ENCODE peak calls at places on chromosomes 4 and X, in ten cellular contexts. L is progenitor cell of endocrine pancreas; V is stimulated activated CD4-positive, alpha-beta T cell treated with anti-CD3 and anti-CD28 coated beads, Interleukin-12 subunit alpha, Interleukin-12 subunit beta, amount 100 ng/mL, for 48 hours; F is amniotic stem cell; Y is OCI-LY7; T is AG04449; G is caudate nucleus; O is ureter; A is stimulated activated naive CD8-positive, alpha-beta T cell treated with anti-CD3 and anti-CD28 coated beads, Interleukin-15, Interleukin-2, amounts not matched to agents 100 U/mL and 50 U/mL, for 24 hours; C is small intestine. M is an unnamed sample.
A peak's percentile ranks its signal among the peaks of the same experiment; 100 is the strongest.

GRCh38 chrX:139762400-139763183 is 54.6 kb upstream of the MCF2 start:
- DNase-seq in V (no peak), Y (no peak), G (no peak), L (no peak), F (no peak), T (no peak), C (no peak), O (no peak), A (no peak), M (no peak)

GRCh38 chr4:65139998-65140397 is 530.3 kb downstream of the EPHA5 start:
- DNase-seq in Y (no peak), V (no peak), C (no peak), G (no peak), A (no peak), L (no peak), O (no peak), F (no peak), T (no peak), M (no peak)

GRCh38 chr4:185933078-185933581 is 121.1 kb upstream of the SORBS2 start:
- DNase-seq in L (no peak), C (no peak), F (peak; percentile 24), V (no peak), T (peak; percentile 56), O (no peak), G (no peak), Y (no peak), A (no peak), M (no peak)

GRCh38 chr4:94412019-94413017 is 39.4 kb upstream of the PDLIM5 start:
- DNase-seq in C (peak; percentile 57), V (no peak), L (no peak), A (no peak), G (no peak), T (no peak), F (peak; percentile 24), Y (no peak), O (no peak), M (no peak)

GRCh38 chr4:33737721-33738120 is 2506.6 kb downstream of the ARAP2 start:
- DNase-seq in L (no peak), Y (no peak), V (no peak), A (no peak), C (no peak), F (no peak), G (no peak), T (no peak), O (no peak), M (no peak)

GRCh38 chr4:60128916-60129315 is 1071.2 kb upstream of the ADGRL3 start:
- DNase-seq in A (no peak), Y (no peak), T (no peak), V (no peak), L (no peak), F (no peak), C (no peak), G (no peak), O (no peak), M (no peak)

GRCh38 chr4:66777097-66777496 is 768.2 kb downstream of the CENPC start:
- DNase-seq in L (no peak), V (no peak), F (no peak), C (no peak), Y (no peak), G (no peak), T (no peak), A (no peak), O (no peak), M (no peak)

GRCh38 chr4:138053601-138054322 is 188.4 kb downstream of the SLC7A11 start:
- DNase-seq in T (peak; percentile 64), Y (no peak), O (no peak), A (no peak), F (peak; percentile 64), C (no peak), L (no peak), G (no peak), V (no peak), M (no peak)

GRCh38 chr4:168683595-168683994 is 186.7 kb downstream of the PALLD start:
- DNase-seq in C (no peak), V (no peak), A (no peak), F (no peak), O (no peak), T (no peak), G (no peak), L (no peak), Y (no peak), M (no peak)

GRCh38 chrX:21853578-21853977 is 2.2 kb upstream of the YY2 start:
- DNase-seq in A (no peak), F (no peak), V (no peak), Y (no peak), T (no peak), G (no peak), C (no peak), O (no peak), L (no peak), M (no peak)

GRCh38 chrX:150506486-150506885 is 61.9 kb upstream of the MTM1 start:
- DNase-seq in G (no peak), L (no peak), V (no peak), O (no peak), A (no peak), T (no peak), F (no peak), Y (no peak), C (no peak), M (no peak)

GRCh38 chr4:107780665-107781064 is 44.1 kb upstream of the SGMS2 start:
- DNase-seq in V (no peak), Y (peak; percentile 87), G (no peak), O (no peak), A (no peak), C (no peak), T (no peak), L (no peak), F (no peak), M (peak; percentile 23)

GRCh38 chrX:72569786-72570185 is 2.9 kb downstream of the HDAC8 start:
- DNase-seq in C (no peak), T (no peak), F (no peak), V (no peak), A (no peak), L (no peak), O (no peak), Y (no peak), G (no peak), M (no peak)

GRCh38 chr4:8745036-8745827 is 126.4 kb downstream of the HMX1 start:
- DNase-seq in C (no peak), T (no peak), V (no peak), A (no peak), O (peak; percentile 20), Y (no peak), G (no peak), L (no peak), F (no peak), M (no peak)

GRCh38 chrX:47185241-47185640 is 8.4 kb upstream of the UBA1 start:
- DNase-seq in T (no peak), F (no peak), Y (no peak), C (no peak), G (no peak), L (no peak), O (no peak), V (no peak), A (no peak), M (no peak)

GRCh38 chr4:70901607-70901983 is 574 bp upstream of the MOB1B start:
- DNase-seq in O (no peak), Y (peak; percentile 19), L (no peak), V (peak; percentile 5), F (no peak), T (no peak), A (no peak), C (no peak), G (no peak), M (no peak)

GRCh38 chrX:119389854-119390501 is 9.2 kb upstream of the SLC25A43 start:
- DNase-seq in Y (no peak), L (no peak), O (no peak), C (peak; percentile 43), F (no peak), T (no peak), V (no peak), A (no peak), G (no peak), M (no peak)

GRCh38 chr4:88812976-88813375 is 115.3 kb upstream of the NAP1L5 start:
- DNase-seq in V (no peak), G (no peak), L (no peak), O (no peak), C (no peak), T (no peak), Y (no peak), A (no peak), F (no peak), M (no peak)

GRCh38 chr4:81214518-81215218 is 354 bp downstream of the PRKG2 start:
- DNase-seq in F (no peak), L (peak; percentile 41), A (peak; percentile 5), C (peak; percentile 57), T (no peak), Y (no peak), O (no peak), G (no peak), V (no peak), M (peak; percentile 29)

GRCh38 chrX:119622356-119623232 is 16.4 kb upstream of the NKRF start:
- DNase-seq in Y (no peak), T (no peak), A (no peak), G (no peak), F (no peak), L (no peak), C (no peak), O (no peak), V (no peak), M (no peak)

GRCh38 chrX:13151806-13152510 is 107.5 kb upstream of the FAM9C start:
- DNase-seq in T (no peak), L (no peak), Y (no peak), C (no peak), G (no peak), F (no peak), V (no peak), A (no peak), O (no peak), M (no peak)

GRCh38 chr4:163172666-163173065 is 6.0 kb upstream of the NAF1 start:
- DNase-seq in G (no peak), F (no peak), V (no peak), O (no peak), L (no peak), Y (no peak), C (no peak), T (no peak), A (no peak), M (no peak)

GRCh38 chrX:119423631-119424030 is 24.5 kb downstream of the SLC25A43 start:
- DNase-seq in C (no peak), T (no peak), F (no peak), L (no peak), G (no peak), Y (no peak), O (no peak), V (no peak), A (no peak), M (no peak)

GRCh38 chr4:12319765-12320164 is 891.1 kb upstream of the HS3ST1 start:
- DNase-seq in O (no peak), V (no peak), T (no peak), L (no peak), A (no peak), C (no peak), Y (no peak), G (no peak), F (no peak), M (no peak)

GRCh38 chrX:13808293-13808692 is 8.6 kb downstream of the GPM6B start:
- DNase-seq in O (no peak), G (no peak), T (no peak), Y (no peak), C (no peak), L (no peak), A (no peak), F (no peak), V (no peak), M (no peak)

GRCh38 chr4:78602334-78602733 is 50.8 kb downstream of the ANXA3 start:
- DNase-seq in L (no peak), G (no peak), Y (no peak), F (no peak), A (no peak), C (no peak), V (no peak), O (no peak), T (no peak), M (no peak)

GRCh38 chr4:120000591-120001296 is 65.9 kb downstream of the MAD2L1 start:
- DNase-seq in F (no peak), A (no peak), T (no peak), G (no peak), C (peak; percentile 19), V (no peak), O (no peak), Y (no peak), L (no peak), M (no peak)

GRCh38 chr4:186297013-186297645 is 31.1 kb downstream of the F11 start:
- DNase-seq in G (no peak), A (no peak), O (no peak), V (peak; percentile 9), C (peak; percentile 64), L (no peak), F (peak; percentile 23), T (peak; percentile 9), Y (peak; percentile 30), M (peak; percentile 59)